ENCODE peak calls at places on chromosomes 11 and 22, in six cellular contexts. C is small intestine, X is fibroblast of lung, J is fibroblast of the aortic adventitia, H is heart right ventricle, F is adipocyte. Z is an unnamed sample.

GRCh38 chr11:4919250-4919649 is at the start of gene OR51G2:
- DNase-seq in C (no peak), X (no peak), J (no peak), H (no peak), F (no peak), Z (no peak)

GRCh38 chr11:109853156-109853776 is 239.9 kb upstream of the ZC3H12C start:
- DNase-seq in C (peak), X (peak), J (peak), H (no peak), F (peak), Z (peak)

GRCh38 chr22:17744430-17744829 is 29.8 kb downstream of the BID start:
- DNase-seq in C (no peak), X (no peak), J (no peak), H (no peak), F (no peak), Z (no peak)

GRCh38 chr11:82732734-82733443 is 775 bp downstream of the FAM181B start:
- DNase-seq in C (peak), X (no peak), J (no peak), H (no peak), F (peak), Z (peak)

GRCh38 chr11:8329961-8330361 is 66.3 kb upstream of the LMO1 start:
- DNase-seq in C (no peak), X (no peak), J (no peak), H (no peak), F (no peak), Z (no peak)

GRCh38 chr11:44766112-44766971 is 39.6 kb downstream of the TSPAN18 start:
- DNase-seq in C (peak), X (peak), J (peak), H (peak), F (peak), Z (peak)

GRCh38 chr22:41206719-41207118 is 1.6 kb downstream of the L3MBTL2 start:
- DNase-seq in C (no peak), X (no peak), J (no peak), H (no peak), F (no peak), Z (no peak)

GRCh38 chr11:80297808-80298460 is 857.1 kb upstream of the TENM4 start:
- DNase-seq in C (no peak), X (peak), J (no peak), H (no peak), F (peak), Z (peak)

GRCh38 chr11:106624377-106624776 is 393.9 kb downstream of the GUCY1A2 start:
- DNase-seq in C (no peak), X (peak), J (no peak), H (no peak), F (no peak), Z (no peak)

GRCh38 chr11:20369816-20370215 is 6.3 kb downstream of the HTATIP2 start:
- DNase-seq in C (no peak), X (no peak), J (no peak), H (no peak), F (no peak), Z (no peak)

GRCh38 chr11:783581-784015 is 6.3 kb downstream of the CEND1 start:
- DNase-seq in C (peak), X (peak), J (peak), H (peak), F (peak), Z (peak)

GRCh38 chr11:121452609-121453150 is at the start of gene SORL1-AS1:
- DNase-seq in C (peak), X (no peak), J (no peak), H (no peak), F (no peak), Z (no peak)

GRCh38 chr11:112524808-112525207 is 264.1 kb upstream of the PLET1 start:
- DNase-seq in C (no peak), X (no peak), J (no peak), H (peak), F (no peak), Z (peak)

GRCh38 chr11:109993786-109994185 is 99.4 kb upstream of the ZC3H12C start:
- DNase-seq in C (no peak), X (peak), J (peak), H (no peak), F (no peak), Z (peak)

GRCh38 chr11:86625544-86625943 is 46.9 kb downstream of the ME3 start:
- DNase-seq in C (no peak), X (no peak), J (no peak), H (no peak), F (no peak), Z (peak)

GRCh38 chr11:92026664-92027063 is 198.0 kb upstream of the FAT3 start:
- DNase-seq in C (no peak), X (no peak), J (no peak), H (no peak), F (no peak), Z (no peak)

GRCh38 chr22:17946691-17947367 is 77.5 kb downstream of the MICAL3 start:
- DNase-seq in C (no peak), X (no peak), J (no peak), H (peak), F (no peak), Z (no peak)

GRCh38 chr11:126654886-126655806 is 299.7 kb downstream of the ST3GAL4 start:
- DNase-seq in C (no peak), X (peak), J (peak), H (no peak), F (no peak), Z (no peak)

GRCh38 chr22:23845661-23846469 is 7.1 kb upstream of the DERL3 start:
- DNase-seq in C (no peak), X (no peak), J (peak), H (no peak), F (no peak), Z (no peak)

GRCh38 chr11:111601979-111602864 is at the start of gene SIK2:
- DNase-seq in C (peak), X (peak), J (peak), H (peak), F (peak), Z (peak)

GRCh38 chr11:69791266-69791665 is 16.1 kb upstream of the FGF4 start:
- DNase-seq in C (no peak), X (peak), J (peak), H (no peak), F (peak), Z (peak)

GRCh38 chr22:35312198-35313059 is 12.7 kb downstream of the TOM1 start:
- DNase-seq in C (peak), X (peak), J (peak), H (no peak), F (peak), Z (peak)

GRCh38 chr22:42604403-42604802 is 10.3 kb downstream of the POLDIP3 start:
- DNase-seq in C (no peak), X (peak), J (peak), H (no peak), F (no peak), Z (peak)

DNA sequence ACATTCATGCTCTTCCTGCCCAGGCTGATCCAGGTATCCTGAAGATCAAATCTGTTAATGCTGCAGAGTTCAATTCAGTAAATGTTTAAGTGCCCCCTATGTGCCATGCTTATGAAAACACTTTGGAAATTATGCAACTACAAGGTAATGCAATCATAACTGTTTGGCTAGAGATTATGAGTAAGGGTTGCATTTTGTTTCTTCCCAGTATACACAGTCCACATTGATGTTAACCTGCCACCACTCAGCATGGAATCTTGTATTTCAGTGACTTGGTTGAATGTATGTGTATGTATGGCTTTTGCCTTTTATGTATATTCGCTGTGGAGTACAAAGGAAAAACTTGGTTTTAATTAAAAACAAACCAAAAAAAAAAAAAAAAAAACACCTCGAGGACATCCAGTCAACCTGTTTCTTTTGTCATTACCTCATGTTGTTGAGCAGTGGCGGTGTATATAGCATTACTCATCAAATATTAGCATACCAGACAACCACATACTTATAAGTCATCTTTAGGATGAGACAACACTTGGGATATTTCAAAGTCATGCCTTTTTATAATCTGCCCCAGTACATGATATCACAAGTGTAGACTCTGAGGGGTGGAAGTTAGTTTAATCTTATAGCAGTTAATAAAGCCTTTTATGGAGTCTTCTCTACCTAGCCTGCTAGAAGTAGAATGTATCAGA is 86.1 kb upstream of the HORMAD2 start:
- DNase-seq in C (no peak), X (peak), J (peak), H (no peak), F (peak), Z (peak)
- H3K4me3 ChIP-seq in C (no peak), X (no peak), J (no peak), H (no peak), F (no peak), Z (no peak)

GRCh38 chr11:9493492-9493891 is 32.7 kb downstream of the ZNF143 start:
- DNase-seq in C (no peak), X (no peak), J (no peak), H (no peak), F (no peak), Z (peak)

GRCh38 chr11:9494316-9494715 is 33.5 kb downstream of the ZNF143 start:
- DNase-seq in C (no peak), X (no peak), J (no peak), H (no peak), F (no peak), Z (no peak)

GRCh38 chr11:9490376-9490775 is 29.6 kb downstream of the ZNF143 start:
- DNase-seq in C (no peak), X (no peak), J (no peak), H (no peak), F (no peak), Z (no peak)

DNA sequence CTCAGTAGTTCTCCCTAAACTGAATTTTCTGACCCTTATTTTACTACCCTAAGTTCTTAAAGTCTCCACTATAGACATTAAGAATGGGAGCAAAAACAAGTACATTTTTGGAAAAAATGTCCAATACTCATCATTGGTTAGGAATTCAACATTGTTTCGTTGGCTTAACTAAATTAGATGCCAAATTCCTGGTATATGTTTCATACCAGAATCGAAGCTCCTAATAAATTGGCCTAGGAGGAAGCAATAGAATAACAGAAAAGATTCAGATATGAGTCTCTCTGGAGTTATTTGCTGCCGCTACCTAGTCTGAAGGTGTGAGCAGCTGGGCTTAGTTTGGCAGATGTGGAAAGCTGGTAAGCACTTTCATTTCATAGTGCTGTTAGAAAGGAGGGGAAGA is 28.6 kb downstream of the ZNF143 start:
- DNase-seq in C (no peak), X (peak), J (peak), H (no peak), F (peak), Z (peak)
- H3K4me3 ChIP-seq in C (no peak), X (no peak), J (peak), H (no peak), F (peak), Z (peak)

GRCh38 chr22:50303515-50303847 is 4.0 kb downstream of the PLXNB2 start:
- DNase-seq in C (no peak), X (no peak), J (no peak), H (no peak), F (peak), Z (no peak)

GRCh38 chr22:50305658-50306566 is 1.5 kb downstream of the PLXNB2 start:
- DNase-seq in C (peak), X (peak), J (peak), H (peak), F (peak), Z (peak)

GRCh38 chr22:50305393-50305657 is 2.1 kb downstream of the PLXNB2 start:
- DNase-seq in C (no peak), X (no peak), J (no peak), H (no peak), F (no peak), Z (no peak)

GRCh38 chr22:50303848-50304527 is 3.5 kb downstream of the PLXNB2 start:
- DNase-seq in C (peak), X (no peak), J (no peak), H (peak), F (peak), Z (peak)

DNA sequence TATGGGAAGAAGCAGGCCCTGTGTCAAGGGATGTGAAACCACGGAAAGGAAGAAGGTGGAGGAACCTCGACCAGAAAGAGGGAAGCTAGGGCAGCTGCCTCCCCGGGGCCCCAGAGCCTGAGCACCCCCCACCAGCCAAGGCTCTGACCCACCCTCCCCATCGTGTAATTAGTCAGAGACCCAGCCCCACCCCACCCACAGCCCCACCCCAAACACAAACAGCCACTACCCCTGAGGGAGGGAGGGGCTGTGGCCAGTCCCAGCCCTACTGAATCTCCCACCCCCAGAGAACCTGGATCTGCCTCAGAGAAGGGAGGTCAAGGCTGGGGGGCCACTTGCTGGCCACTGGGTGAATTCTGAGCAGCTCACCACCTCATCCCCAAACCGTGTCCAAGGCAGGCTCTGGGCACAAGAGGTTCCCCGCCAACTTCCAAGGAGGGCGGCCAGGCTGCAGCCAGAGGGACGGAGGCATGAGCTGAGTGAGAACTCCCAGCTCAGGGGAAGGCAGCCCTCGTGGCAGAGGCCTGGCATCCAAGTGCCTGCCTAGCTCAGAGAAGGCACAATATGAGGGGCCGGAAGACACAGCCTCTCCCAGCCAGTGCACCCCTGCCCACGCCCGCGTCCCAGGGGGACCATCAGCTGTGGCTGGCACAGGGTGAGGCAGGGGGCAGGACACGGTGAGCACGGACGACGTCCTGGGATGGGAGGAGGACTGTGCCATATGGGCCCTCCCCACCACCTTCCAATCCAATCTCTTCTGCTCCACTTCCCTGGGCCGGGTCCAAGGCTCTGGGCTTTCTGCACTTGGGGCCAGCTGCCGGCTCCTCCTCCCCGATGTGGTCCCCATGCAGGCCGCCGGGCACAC is 2.7 kb downstream of the PLXNB2 start:
- DNase-seq in C (peak), X (peak), J (peak), H (peak), F (peak), Z (peak)
- H3K4me3 ChIP-seq in C (no peak), X (peak), J (peak), H (peak), F (peak), Z (peak)

DNA sequence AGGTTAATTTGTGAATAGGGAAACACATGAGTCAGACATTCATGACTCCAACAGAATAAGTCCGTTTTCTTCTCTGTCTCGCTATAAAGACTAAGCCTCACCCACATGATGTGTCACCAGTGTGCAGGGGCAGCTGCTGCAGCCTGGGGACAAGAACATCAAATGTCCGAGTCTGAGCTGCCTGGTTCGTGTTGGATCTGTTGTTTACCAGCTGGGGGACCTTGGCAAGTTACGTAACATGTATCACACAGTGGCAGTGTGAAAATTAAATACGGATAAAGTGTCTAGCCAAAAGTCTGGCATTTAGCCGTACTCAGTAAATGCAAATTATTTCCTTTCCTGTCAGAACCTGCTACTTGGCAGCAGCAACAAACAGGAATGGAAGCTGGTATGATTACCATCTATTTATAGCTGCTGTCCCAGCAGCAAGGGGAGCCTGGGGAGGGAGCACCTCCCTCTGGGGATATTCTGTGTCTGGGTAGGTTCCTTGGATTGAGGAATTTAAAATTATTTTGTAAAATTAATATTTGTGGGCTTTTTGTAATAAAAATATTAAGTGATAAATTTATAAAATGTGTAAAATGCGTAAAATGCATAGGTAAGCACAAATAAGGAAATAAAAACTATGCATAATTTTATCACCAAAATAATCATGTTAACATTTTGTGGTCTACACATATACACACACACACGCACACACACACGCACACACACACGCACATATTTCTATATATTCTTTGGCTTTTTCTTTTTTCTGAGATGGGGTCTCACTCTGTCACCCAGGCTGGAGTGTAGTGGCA is 1.3 kb upstream of the CLDN25 start:
- DNase-seq in C (peak), X (peak), J (peak), H (peak), F (peak), Z (peak)
- H3K4me3 ChIP-seq in C (no peak), X (no peak), J (no peak), H (peak), F (no peak), Z (peak)

GRCh38 chr11:64800633-64801464 is 2.2 kb downstream of the MAP4K2 start:
- DNase-seq in C (no peak), X (no peak), J (no peak), H (no peak), F (no peak), Z (no peak)

GRCh38 chr11:64801591-64802369 is 1.2 kb downstream of the MAP4K2 start:
- DNase-seq in C (no peak), X (no peak), J (no peak), H (no peak), F (no peak), Z (no peak)

GRCh38 chr11:64799256-64799924 is 3.6 kb downstream of the MAP4K2 start:
- DNase-seq in C (no peak), X (no peak), J (no peak), H (no peak), F (no peak), Z (no peak)

GRCh38 chr11:64802370-64803162 is 448 bp downstream of the MAP4K2 start:
- DNase-seq in C (no peak), X (no peak), J (no peak), H (no peak), F (no peak), Z (no peak)

DNA sequence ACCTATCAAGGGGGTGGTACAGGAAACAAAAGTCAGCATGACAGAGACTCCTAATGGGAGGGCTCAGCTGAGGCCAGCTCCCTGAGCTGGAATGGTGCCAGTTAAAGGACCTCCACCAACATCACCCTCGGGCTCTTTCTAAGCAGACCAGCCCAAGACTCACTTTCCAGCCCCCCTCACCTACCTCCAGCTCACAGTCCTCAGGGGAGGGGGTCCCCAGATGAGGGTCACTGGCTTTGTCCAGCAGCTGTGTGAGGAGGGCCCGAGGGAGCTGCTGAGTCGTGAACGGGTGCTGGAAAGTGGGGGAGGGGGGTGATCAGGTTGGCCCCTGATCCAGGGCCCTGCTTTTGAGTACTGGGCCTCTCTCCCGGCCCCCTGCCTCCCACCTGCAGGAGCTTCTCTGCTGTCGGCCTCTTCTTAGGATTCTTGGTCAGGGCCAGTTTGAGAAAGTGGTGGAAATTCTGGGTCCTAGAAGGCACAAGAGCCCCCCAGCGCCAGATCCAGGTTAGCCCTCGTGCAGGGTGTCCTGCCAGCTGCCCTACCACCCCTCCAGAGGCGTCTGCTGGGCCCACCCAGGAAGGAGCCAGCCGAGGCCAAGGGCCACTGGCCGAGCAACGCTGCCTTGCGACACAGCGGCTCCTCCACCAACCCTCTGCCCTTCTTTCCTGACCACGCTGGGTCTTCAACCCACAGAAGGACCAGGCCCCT is 2.9 kb downstream of the MAP4K2 start:
- DNase-seq in C (no peak), X (no peak), J (no peak), H (no peak), F (no peak), Z (no peak)
- H3K4me3 ChIP-seq in C (no peak), X (no peak), J (no peak), H (no peak), F (no peak), Z (no peak)

Z was measured in GM23248.